ENCODE peak calls at places on chromosomes 11 and 22, in four cellular contexts. D is A549, Q is mammary epithelial cell, H is fibroblast of lung. F is an unnamed sample.

GRCh38 chr22:49964493-49965290 is 4.1 kb downstream of the PIM3 start:
- DNase-seq in Q (no peak), D (no peak), H (no peak), F (peak)

GRCh38 chr22:39173787-39174497 is 21.5 kb upstream of the CBX7 start:
- DNase-seq in Q (no peak), H (no peak), D (no peak), F (no peak)

GRCh38 chr22:41681616-41682015 is 7.1 kb downstream of the SNU13 start:
- DNase-seq in Q (no peak), H (no peak), D (no peak), F (no peak)

GRCh38 chr11:19978668-19979518 is 181.4 kb downstream of the DBX1 start:
- DNase-seq in D (peak), Q (peak), H (peak), F (no peak)

GRCh38 chr11:79437981-79438630 is 2.7 kb downstream of the TENM4 start:
- DNase-seq in Q (peak), D (no peak), H (peak), F (peak)

GRCh38 chr11:8689726-8690255 is 7.2 kb downstream of the RPL27A start:
- DNase-seq in H (no peak), D (no peak), Q (no peak), F (no peak)

GRCh38 chr11:40328890-40329617 is 1130.4 kb downstream of the LRRC4C start:
- DNase-seq in H (peak), D (peak), Q (peak), F (peak)

GRCh38 chr11:103736986-103737622 is 299.3 kb upstream of the DDI1 start:
- DNase-seq in H (no peak), Q (no peak), D (no peak), F (peak)

GRCh38 chr22:20093437-20093836 is 13.4 kb downstream of the DGCR8 start:
- DNase-seq in Q (no peak), H (no peak), D (no peak), F (peak)

GRCh38 chr11:36092314-36093030 is 148.6 kb downstream of the LDLRAD3 start:
- DNase-seq in D (no peak), Q (no peak), H (no peak), F (no peak)

GRCh38 chr11:123483058-123483457 is 53.0 kb downstream of the GRAMD1B start:
- DNase-seq in H (no peak), Q (peak), D (peak), F (no peak)

GRCh38 chr11:64226507-64227051 is 505 bp downstream of the NUDT22 start:
- DNase-seq in H (no peak), Q (peak), D (no peak), F (no peak)

GRCh38 chr11:69086152-69086551 is 37.4 kb downstream of the TPCN2 start:
- DNase-seq in D (no peak), Q (no peak), H (peak), F (no peak)

GRCh38 chr22:32852346-32853251 is 51.1 kb downstream of the TIMP3 start:
- DNase-seq in D (no peak), Q (no peak), H (peak), F (peak)

GRCh38 chr22:31275018-31275417 is 17.3 kb downstream of the PIK3IP1 start:
- DNase-seq in D (no peak), Q (no peak), H (no peak), F (peak)

GRCh38 chr22:21718492-21718891 is 17.1 kb downstream of the YPEL1 start:
- DNase-seq in D (no peak), Q (no peak), H (no peak), F (no peak)

GRCh38 chr22:31526275-31526674 is 29.9 kb downstream of the SFI1 start:
- DNase-seq in D (no peak), Q (no peak), H (no peak), F (no peak)

GRCh38 chr11:33634291-33634834 is 66.3 kb downstream of the C11orf91 start:
- DNase-seq in H (no peak), D (peak), Q (peak), F (no peak)

GRCh38 chr22:48444320-48445112 is 1383.2 kb downstream of the BRD1 start:
- DNase-seq in Q (no peak), D (no peak), H (no peak), F (no peak)

GRCh38 chr11:12693485-12694181 is 19.4 kb downstream of the TEAD1 start:
- DNase-seq in Q (peak), H (peak), D (peak), F (peak)

GRCh38 chr11:126893796-126894195 is 106.8 kb downstream of the KIRREL3 start:
- DNase-seq in Q (no peak), H (no peak), D (no peak), F (no peak)

GRCh38 chr22:36359172-36359973 is 28.4 kb downstream of the MYH9 start:
- DNase-seq in H (no peak), D (no peak), Q (no peak), F (no peak)

GRCh38 chr22:22697377-22698120 is 53.1 kb downstream of the GGTLC2 start:
- DNase-seq in H (no peak), Q (no peak), D (no peak), F (peak)

GRCh38 chr11:9130297-9130696 is 38.9 kb upstream of the SCUBE2 start:
- DNase-seq in Q (no peak), H (no peak), D (no peak), F (no peak)

GRCh38 chr11:111476961-111477360 is 35.2 kb downstream of the BTG4 start:
- DNase-seq in H (peak), Q (no peak), D (no peak), F (no peak)

GRCh38 chr11:102451041-102451692 is 1.4 kb downstream of the TMEM123 start:
- DNase-seq in H (no peak), D (no peak), Q (no peak), F (no peak)

GRCh38 chr11:66739983-66740382 is 11.0 kb upstream of the SPTBN2 start:
- DNase-seq in Q (peak), D (no peak), H (no peak), F (no peak)

GRCh38 chr11:62792193-62792575 is 378 bp upstream of the TMEM223 start:
- DNase-seq in Q (no peak), D (no peak), H (no peak), F (no peak)

GRCh38 chr11:62794201-62794775 is 2.5 kb upstream of the TMEM223 start:
- DNase-seq in D (no peak), H (no peak), Q (no peak), F (no peak)

GRCh38 chr11:62788991-62789390 is 1.8 kb downstream of the TMEM179B start:
- DNase-seq in Q (no peak), H (no peak), D (no peak), F (no peak)

GRCh38 chr11:62789576-62789975 is 2.2 kb downstream of the TMEM223 start:
- DNase-seq in H (no peak), Q (no peak), D (no peak), F (no peak)

GRCh38 chr11:62791501-62792192 is at the start of gene TMEM223:
- DNase-seq in D (peak), H (peak), Q (peak), F (peak)
- TF ChIP-seq CTCF in D (no peak), H (no peak), Q (peak), F (peak)

DNA sequence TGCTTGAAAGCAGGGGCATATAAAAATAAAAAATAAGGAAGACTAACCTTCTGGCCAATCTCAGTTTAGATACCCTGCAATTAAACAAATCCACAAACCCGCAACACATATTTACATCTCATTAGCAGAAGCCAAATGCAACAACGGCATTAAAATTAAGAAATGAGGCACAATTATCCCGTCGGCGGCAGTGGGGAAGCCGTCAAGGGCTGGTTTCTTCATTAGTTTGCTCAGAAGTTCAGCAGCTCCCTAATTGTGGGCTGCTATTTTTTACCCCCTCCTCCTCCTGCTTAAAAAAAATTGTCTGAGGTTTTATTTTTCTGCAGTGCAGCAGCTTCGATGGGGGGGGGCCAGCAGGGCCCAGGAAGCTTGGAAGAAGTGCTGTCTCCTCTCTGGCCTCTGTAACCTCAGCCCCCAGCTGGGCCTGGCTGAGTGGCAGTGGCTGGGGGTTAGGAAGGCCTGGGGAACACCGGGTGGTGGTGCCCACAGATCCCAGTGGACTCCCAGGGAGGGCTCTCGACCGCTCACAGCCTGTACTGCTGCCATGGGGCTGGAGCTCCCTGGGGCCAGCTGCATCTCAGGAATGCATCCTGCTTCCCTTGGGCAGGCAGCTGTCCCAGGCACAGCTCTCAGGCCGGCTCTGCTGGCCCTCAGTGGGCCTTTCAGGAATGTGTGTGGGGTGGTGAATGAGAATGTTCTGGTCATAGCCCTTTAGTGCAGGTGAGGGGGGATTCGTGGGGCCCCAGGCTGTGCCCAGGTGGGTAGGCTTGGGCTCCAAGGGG is 148.7 kb upstream of the B3GAT1 start:
- DNase-seq in Q (no peak), D (no peak), H (no peak), F (no peak)
- H3K4me3 ChIP-seq in Q (no peak), D (no peak), H (no peak), F (no peak)

DNA sequence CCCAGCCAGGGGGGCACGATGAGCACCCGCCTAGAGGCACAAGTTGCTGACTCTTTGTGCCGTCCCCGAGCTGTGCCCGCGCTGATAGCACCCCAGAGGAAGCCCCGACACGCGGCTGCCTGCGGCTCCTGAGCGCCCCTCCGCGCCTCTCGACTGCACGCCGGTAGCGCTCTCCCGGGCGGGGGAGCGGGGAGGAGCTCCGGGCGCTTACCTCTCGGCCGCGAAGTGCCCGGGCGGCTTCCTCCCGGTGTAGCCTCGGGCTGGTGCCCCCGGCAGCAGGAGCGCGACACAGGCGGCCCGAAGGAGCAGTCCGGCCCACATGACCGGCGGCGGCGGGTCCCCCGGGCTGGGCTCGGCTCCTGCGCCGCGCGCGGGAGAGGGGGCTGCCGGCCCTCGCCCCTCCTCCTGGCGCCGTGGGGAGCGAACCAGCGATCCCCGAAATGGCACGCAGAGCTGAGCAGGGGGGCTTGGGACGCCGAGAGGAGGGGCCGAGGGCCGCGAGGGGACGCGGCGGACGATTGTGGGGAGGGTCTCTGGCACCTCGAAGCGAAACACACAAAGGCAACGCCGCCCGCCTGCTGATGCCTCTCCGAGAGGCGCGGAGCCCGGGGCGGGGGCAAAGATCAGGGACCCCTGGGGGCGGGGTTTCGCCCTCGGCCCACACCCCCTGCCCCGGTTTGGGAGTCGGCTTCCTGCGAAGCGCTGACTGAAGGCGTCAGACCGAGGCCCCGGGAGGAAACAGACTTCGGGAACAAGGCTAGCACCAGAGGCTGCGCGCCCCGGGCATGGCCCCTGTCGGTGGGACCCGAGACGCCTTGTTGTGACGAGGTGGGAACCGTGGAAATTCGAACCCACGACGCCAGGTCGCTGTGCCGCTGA is at the start of gene VWCE:
- DNase-seq in Q (peak), H (peak), D (peak), F (peak)
- TF ChIP-seq CTCF in Q (peak), H (peak), D (peak), F (no peak)

GRCh38 chr22:24950272-24950902 is 2.1 kb upstream of the KIAA1671 start:
- DNase-seq in D (no peak), Q (peak), H (no peak), F (no peak)
- H3K4me3 ChIP-seq in D (no peak), Q (no peak), H (no peak), F (no peak)

DNA sequence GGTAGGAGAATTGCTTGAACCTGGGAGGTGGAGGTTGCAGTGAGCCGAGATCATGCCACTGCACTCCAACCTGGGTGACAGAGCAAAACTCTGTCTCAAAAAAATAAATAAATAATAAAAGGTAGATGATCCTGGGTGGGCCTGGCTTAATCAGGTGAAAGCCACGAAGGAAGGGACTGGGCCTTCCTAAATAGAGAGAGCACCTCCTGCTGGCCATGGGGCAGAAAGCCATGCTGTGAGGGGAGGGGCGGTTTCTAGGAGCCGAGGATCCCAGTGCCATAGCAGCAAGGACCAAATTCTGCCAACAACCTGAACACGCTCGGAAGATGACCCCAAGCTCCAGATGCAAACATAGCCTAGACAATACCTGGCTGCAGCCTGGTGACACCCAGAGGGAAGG is 24.5 kb upstream of the DGKZ start:
- DNase-seq in H (peak), Q (no peak), D (no peak), F (no peak)
- TF ChIP-seq CTCF in H (peak), Q (no peak), D (peak), F (no peak)

DNA sequence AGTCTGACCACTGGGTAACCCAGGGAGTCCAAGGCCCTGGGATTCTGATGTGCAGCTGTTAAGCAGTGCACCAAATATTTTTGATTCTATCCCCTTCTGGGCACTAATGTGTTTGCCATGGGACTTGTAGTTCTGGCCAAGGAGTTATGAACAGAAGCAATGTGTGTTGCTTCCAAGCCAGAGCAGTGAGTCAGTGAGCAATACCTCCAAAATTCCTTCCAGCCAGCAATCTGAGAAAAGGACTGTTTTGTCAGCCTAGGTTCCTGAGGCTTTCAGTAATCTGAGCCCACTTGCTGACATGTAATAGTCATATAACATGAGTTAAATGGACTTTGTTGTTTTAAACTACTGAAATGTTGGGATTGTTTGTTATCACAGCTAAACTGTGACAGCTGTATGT is 311.4 kb downstream of the NELL1 start:
- DNase-seq in H (no peak), Q (no peak), D (no peak), F (no peak)
- H3K4me3 ChIP-seq in H (no peak), Q (no peak), D (no peak), F (no peak)

GRCh38 chr11:2305862-2306823 is 4.3 kb downstream of the TSPAN32 start:
- DNase-seq in D (no peak), Q (no peak), H (peak), F (peak)

GRCh38 chr11:2304156-2305139 is 2.6 kb downstream of the TSPAN32 start:
- DNase-seq in D (no peak), H (no peak), Q (no peak), F (no peak)

GRCh38 chr11:2303627-2304155 is 1.9 kb downstream of the TSPAN32 start:
- DNase-seq in Q (no peak), H (no peak), D (no peak), F (no peak)

GRCh38 chr11:2306971-2307732 is 5.3 kb downstream of the TSPAN32 start:
- DNase-seq in H (no peak), Q (no peak), D (no peak), F (no peak)

GRCh38 chr11:2305140-2305861 is 3.5 kb downstream of the TSPAN32 start:
- DNase-seq in D (peak), H (peak), Q (peak), F (peak)
- TF ChIP-seq CTCF in D (peak), H (peak), Q (peak), F (peak)

GRCh38 chr11:14522245-14522644 is 2.1 kb upstream of the PSMA1 start:
- DNase-seq in Q (no peak), D (no peak), H (no peak), F (no peak)

GRCh38 chr11:14520902-14521151 is 641 bp upstream of the PSMA1 start:
- DNase-seq in Q (no peak), H (no peak), D (no peak), F (no peak)

GRCh38 chr11:14519692-14520085 is 497 bp downstream of the PSMA1 start:
- DNase-seq in Q (no peak), H (no peak), D (no peak), F (no peak)

GRCh38 chr11:14520086-14520901 is at the start of gene PSMA1:
- DNase-seq in H (peak), D (peak), Q (peak), F (peak)

DNA sequence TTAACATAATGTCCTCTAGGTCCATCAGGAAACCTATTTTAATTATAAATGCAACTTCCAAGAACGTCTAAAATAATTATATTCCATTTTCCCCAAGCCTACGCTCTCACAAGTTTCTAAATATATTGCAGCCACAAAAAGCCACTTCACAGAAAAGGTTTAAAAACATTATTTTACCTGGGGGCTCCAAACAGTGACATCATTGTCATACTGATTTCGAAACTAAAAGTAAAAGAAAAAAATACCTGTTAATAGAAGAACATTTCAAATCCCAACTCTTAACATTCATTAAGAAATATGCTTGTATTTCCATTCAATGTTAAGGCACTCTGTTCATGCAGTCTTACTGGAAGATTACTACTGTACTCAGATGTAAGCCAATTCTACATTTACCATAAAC is 1.4 kb downstream of the PSMA1 start:
- DNase-seq in Q (no peak), H (no peak), D (no peak), F (no peak)
- H3K4me3 ChIP-seq in Q (peak), H (peak), D (peak), F (peak)